ENCODE peak calls at places on chromosomes 2 and 18, in five cellular contexts. One of them, this sample, is unnamed.

GRCh38 chr2:221546505-221547225 is 25.4 kb downstream of the EPHA4 start:
- DNase-seq in naive thymus-derived CD4-positive, alpha-beta T cell: no peak
- DNase-seq in GM12891: no peak
- DNase-seq in stimulated activated CD8-positive, alpha-beta memory T cell treated with anti-CD3 and anti-CD28 coated beads, Interleukin-7, amount 100 ng/mL, for 1 hour: no peak
- DNase-seq in hippocampal formation: no peak
- DNase-seq in this sample: no peak

GRCh38 chr2:24456610-24457556 is 34.2 kb upstream of the NCOA1 start:
- DNase-seq in naive thymus-derived CD4-positive, alpha-beta T cell: no peak
- DNase-seq in GM12891: no peak
- DNase-seq in stimulated activated CD8-positive, alpha-beta memory T cell treated with anti-CD3 and anti-CD28 coated beads, Interleukin-7, amount 100 ng/mL, for 1 hour: no peak
- DNase-seq in hippocampal formation: peak
- DNase-seq in this sample: no peak

GRCh38 chr18:68796936-68797690 is 767 bp upstream of the CCDC102B start:
- DNase-seq in naive thymus-derived CD4-positive, alpha-beta T cell: no peak
- DNase-seq in GM12891: no peak
- DNase-seq in stimulated activated CD8-positive, alpha-beta memory T cell treated with anti-CD3 and anti-CD28 coated beads, Interleukin-7, amount 100 ng/mL, for 1 hour: no peak
- DNase-seq in hippocampal formation: no peak
- DNase-seq in this sample: no peak

GRCh38 chr18:23838801-23839366 is 149.6 kb downstream of the LAMA3 start:
- DNase-seq in naive thymus-derived CD4-positive, alpha-beta T cell: no peak
- DNase-seq in GM12891: no peak
- DNase-seq in stimulated activated CD8-positive, alpha-beta memory T cell treated with anti-CD3 and anti-CD28 coated beads, Interleukin-7, amount 100 ng/mL, for 1 hour: no peak
- DNase-seq in hippocampal formation: no peak
- DNase-seq in this sample: no peak

GRCh38 chr2:120205901-120206581 is 17.2 kb downstream of the TMEM185B start:
- DNase-seq in naive thymus-derived CD4-positive, alpha-beta T cell: no peak
- DNase-seq in GM12891: no peak
- DNase-seq in stimulated activated CD8-positive, alpha-beta memory T cell treated with anti-CD3 and anti-CD28 coated beads, Interleukin-7, amount 100 ng/mL, for 1 hour: no peak
- DNase-seq in hippocampal formation: no peak
- DNase-seq in this sample: no peak

GRCh38 chr2:42770288-42771131 is 6.6 kb upstream of the OXER1 start:
- DNase-seq in naive thymus-derived CD4-positive, alpha-beta T cell: no peak
- DNase-seq in GM12891: no peak
- DNase-seq in stimulated activated CD8-positive, alpha-beta memory T cell treated with anti-CD3 and anti-CD28 coated beads, Interleukin-7, amount 100 ng/mL, for 1 hour: no peak
- DNase-seq in hippocampal formation: peak
- DNase-seq in this sample: no peak

GRCh38 chr2:199467462-199467822 is 9.7 kb upstream of the SATB2 start:
- DNase-seq in naive thymus-derived CD4-positive, alpha-beta T cell: no peak
- DNase-seq in GM12891: no peak
- DNase-seq in stimulated activated CD8-positive, alpha-beta memory T cell treated with anti-CD3 and anti-CD28 coated beads, Interleukin-7, amount 100 ng/mL, for 1 hour: no peak
- DNase-seq in hippocampal formation: no peak
- DNase-seq in this sample: no peak

GRCh38 chr2:150332378-150332777 is 155.1 kb downstream of the RND3 start:
- DNase-seq in naive thymus-derived CD4-positive, alpha-beta T cell: no peak
- DNase-seq in GM12891: no peak
- DNase-seq in stimulated activated CD8-positive, alpha-beta memory T cell treated with anti-CD3 and anti-CD28 coated beads, Interleukin-7, amount 100 ng/mL, for 1 hour: no peak
- DNase-seq in hippocampal formation: no peak
- DNase-seq in this sample: no peak

GRCh38 chr2:238053195-238053776 is 7.5 kb upstream of the SCLY start:
- DNase-seq in naive thymus-derived CD4-positive, alpha-beta T cell: no peak
- DNase-seq in GM12891: no peak
- DNase-seq in stimulated activated CD8-positive, alpha-beta memory T cell treated with anti-CD3 and anti-CD28 coated beads, Interleukin-7, amount 100 ng/mL, for 1 hour: no peak
- DNase-seq in hippocampal formation: no peak
- DNase-seq in this sample: no peak

GRCh38 chr2:58357521-58357920 is 116.4 kb upstream of the FANCL start:
- DNase-seq in naive thymus-derived CD4-positive, alpha-beta T cell: no peak
- DNase-seq in GM12891: no peak
- DNase-seq in stimulated activated CD8-positive, alpha-beta memory T cell treated with anti-CD3 and anti-CD28 coated beads, Interleukin-7, amount 100 ng/mL, for 1 hour: no peak
- DNase-seq in hippocampal formation: no peak
- DNase-seq in this sample: no peak

GRCh38 chr2:10340593-10340975 is 37.9 kb downstream of the HPCAL1 start:
- DNase-seq in naive thymus-derived CD4-positive, alpha-beta T cell: no peak
- DNase-seq in GM12891: no peak
- DNase-seq in stimulated activated CD8-positive, alpha-beta memory T cell treated with anti-CD3 and anti-CD28 coated beads, Interleukin-7, amount 100 ng/mL, for 1 hour: no peak
- DNase-seq in hippocampal formation: no peak
- DNase-seq in this sample: no peak

GRCh38 chr2:98772531-98772930 is 41.6 kb upstream of the MGAT4A start:
- DNase-seq in naive thymus-derived CD4-positive, alpha-beta T cell: no peak
- DNase-seq in GM12891: no peak
- DNase-seq in stimulated activated CD8-positive, alpha-beta memory T cell treated with anti-CD3 and anti-CD28 coated beads, Interleukin-7, amount 100 ng/mL, for 1 hour: no peak
- DNase-seq in hippocampal formation: no peak
- DNase-seq in this sample: no peak

GRCh38 chr2:189086710-189087109 is 92.9 kb downstream of the COL5A2 start:
- DNase-seq in naive thymus-derived CD4-positive, alpha-beta T cell: no peak
- DNase-seq in GM12891: no peak
- DNase-seq in stimulated activated CD8-positive, alpha-beta memory T cell treated with anti-CD3 and anti-CD28 coated beads, Interleukin-7, amount 100 ng/mL, for 1 hour: no peak
- DNase-seq in hippocampal formation: peak
- DNase-seq in this sample: no peak

GRCh38 chr18:45760443-45761036 is 36.6 kb downstream of the SLC14A1 start:
- DNase-seq in naive thymus-derived CD4-positive, alpha-beta T cell: no peak
- DNase-seq in GM12891: no peak
- DNase-seq in stimulated activated CD8-positive, alpha-beta memory T cell treated with anti-CD3 and anti-CD28 coated beads, Interleukin-7, amount 100 ng/mL, for 1 hour: no peak
- DNase-seq in hippocampal formation: no peak
- DNase-seq in this sample: no peak

GRCh38 chr18:9661564-9661963 is 46.5 kb upstream of the RAB31 start:
- DNase-seq in naive thymus-derived CD4-positive, alpha-beta T cell: no peak
- DNase-seq in GM12891: no peak
- DNase-seq in stimulated activated CD8-positive, alpha-beta memory T cell treated with anti-CD3 and anti-CD28 coated beads, Interleukin-7, amount 100 ng/mL, for 1 hour: no peak
- DNase-seq in hippocampal formation: no peak
- DNase-seq in this sample: no peak

GRCh38 chr2:109497447-109497846 is 116.3 kb downstream of the SEPTIN10 start:
- DNase-seq in naive thymus-derived CD4-positive, alpha-beta T cell: no peak
- DNase-seq in GM12891: no peak
- DNase-seq in stimulated activated CD8-positive, alpha-beta memory T cell treated with anti-CD3 and anti-CD28 coated beads, Interleukin-7, amount 100 ng/mL, for 1 hour: no peak
- DNase-seq in hippocampal formation: peak
- DNase-seq in this sample: no peak

GRCh38 chr2:222518570-222519381 is 94.4 kb downstream of the SGPP2 start:
- DNase-seq in naive thymus-derived CD4-positive, alpha-beta T cell: no peak
- DNase-seq in GM12891: no peak
- DNase-seq in stimulated activated CD8-positive, alpha-beta memory T cell treated with anti-CD3 and anti-CD28 coated beads, Interleukin-7, amount 100 ng/mL, for 1 hour: no peak
- DNase-seq in hippocampal formation: no peak
- DNase-seq in this sample: no peak

GRCh38 chr2:235762832-235763598 is 269.2 kb downstream of the AGAP1 start:
- DNase-seq in naive thymus-derived CD4-positive, alpha-beta T cell: no peak
- DNase-seq in GM12891: no peak
- DNase-seq in stimulated activated CD8-positive, alpha-beta memory T cell treated with anti-CD3 and anti-CD28 coated beads, Interleukin-7, amount 100 ng/mL, for 1 hour: no peak
- DNase-seq in hippocampal formation: no peak
- DNase-seq in this sample: no peak

GRCh38 chr2:183037660-183038340 is 457 bp downstream of the NCKAP1 start:
- DNase-seq in naive thymus-derived CD4-positive, alpha-beta T cell: no peak
- DNase-seq in GM12891: no peak
- DNase-seq in stimulated activated CD8-positive, alpha-beta memory T cell treated with anti-CD3 and anti-CD28 coated beads, Interleukin-7, amount 100 ng/mL, for 1 hour: peak
- DNase-seq in hippocampal formation: no peak
- DNase-seq in this sample: no peak

GRCh38 chr18:57657566-57657965 is 35.9 kb upstream of the NARS1 start:
- DNase-seq in naive thymus-derived CD4-positive, alpha-beta T cell: no peak
- DNase-seq in GM12891: no peak
- DNase-seq in stimulated activated CD8-positive, alpha-beta memory T cell treated with anti-CD3 and anti-CD28 coated beads, Interleukin-7, amount 100 ng/mL, for 1 hour: no peak
- DNase-seq in hippocampal formation: no peak
- DNase-seq in this sample: no peak

GRCh38 chr2:61340242-61340641 is 130.6 kb downstream of the USP34 start:
- DNase-seq in naive thymus-derived CD4-positive, alpha-beta T cell: no peak
- DNase-seq in GM12891: no peak
- DNase-seq in stimulated activated CD8-positive, alpha-beta memory T cell treated with anti-CD3 and anti-CD28 coated beads, Interleukin-7, amount 100 ng/mL, for 1 hour: no peak
- DNase-seq in hippocampal formation: no peak
- DNase-seq in this sample: no peak

This sample was measured in KG1.